ENCODE peak calls at places on chromosomes 1 and 21, in nine cellular contexts. P is mammary epithelial cell, R is hepatocyte, Z is K562, B is astrocyte, C is PC-9, Q is fibroblast of lung, G is neural progenitor cell, E is GM23248. V is an unnamed sample. For H3K4me1, the result is how much of the 10 kb centered on the place peaks cover.

GRCh38 chr1:233672732-233673131 is 58.8 kb downstream of the KCNK1 start:
- DNase-seq in B (no peak), R (no peak), C (no peak), G (no peak), Z (no peak), P (no peak), E (no peak), Q (no peak), V (no peak)

GRCh38 chr1:94926365-94926914 is 470 bp downstream of the CNN3 start:
- DNase-seq in Z (no peak), C (peak), R (peak), P (peak), Q (peak), G (peak), B (no peak), E (peak), V (peak)

GRCh38 chr1:29208462-29208861 is 22.3 kb downstream of the MECR start:
- DNase-seq in Z (no peak), Q (no peak), P (no peak), E (no peak), C (no peak), B (no peak), G (no peak), R (no peak), V (no peak)

GRCh38 chr1:215739028-215739427 is 171.9 kb downstream of the KCTD3 start:
- DNase-seq in Z (no peak), E (no peak), Q (no peak), R (no peak), G (no peak), B (no peak), C (no peak), P (no peak), V (no peak)

GRCh38 chr1:20033396-20033795 is 36.6 kb upstream of the PLA2G5 start:
- DNase-seq in E (peak), Z (no peak), C (no peak), P (peak), R (no peak), G (no peak), Q (no peak), B (no peak), V (no peak)

GRCh38 chr1:61486783-61487505 is 238.0 kb downstream of the TM2D1 start:
- DNase-seq in P (peak), Z (no peak), C (peak), G (no peak), Q (no peak), E (no peak), R (no peak), B (no peak), V (no peak)

GRCh38 chr1:111743679-111744101 is 4.5 kb upstream of the INKA2 start:
- DNase-seq in R (peak), C (no peak), E (peak), Q (peak), G (no peak), Z (no peak), P (no peak), B (no peak), V (no peak)

GRCh38 chr1:54081306-54082270 is 28.2 kb downstream of the TCEANC2 start:
- DNase-seq in Z (peak), R (peak), G (peak), E (peak), P (peak), C (peak), Q (peak), B (peak), V (peak)

GRCh38 chr1:208223136-208223535 is 21.0 kb downstream of the PLXNA2 start:
- DNase-seq in C (peak), B (peak), G (no peak), Q (no peak), Z (no peak), E (peak), R (no peak), P (peak), V (no peak)

GRCh38 chr1:164226977-164227376 is 332.0 kb upstream of the PBX1 start:
- DNase-seq in B (no peak), C (no peak), P (no peak), E (no peak), G (no peak), R (no peak), Q (no peak), Z (no peak), V (no peak)

GRCh38 chr1:30977105-30977504 is 68.5 kb upstream of the SDC3 start:
- DNase-seq in R (no peak), Z (no peak), B (peak), E (peak), C (peak), Q (peak), P (peak), G (no peak), V (peak)

GRCh38 chr1:2372551-2373490 is 18.5 kb downstream of the MORN1 start:
- DNase-seq in B (no peak), Z (no peak), C (peak), Q (no peak), R (no peak), G (no peak), P (peak), E (no peak), V (no peak)

GRCh38 chr1:201885531-201886075 is 3.1 kb upstream of the SHISA4 start:
- DNase-seq in R (no peak), G (no peak), P (peak), Q (peak), B (peak), E (peak), C (peak), Z (peak), V (no peak)

GRCh38 chr1:168504064-168504837 is 39.5 kb downstream of the XCL2 start:
- DNase-seq in G (no peak), E (peak), C (no peak), Z (no peak), P (peak), B (peak), Q (peak), R (peak), V (no peak)

GRCh38 chr1:53521900-53522552 is 62.8 kb downstream of the DMRTB1 start:
- DNase-seq in P (no peak), G (no peak), C (no peak), Q (peak), R (no peak), Z (no peak), B (no peak), E (no peak), V (peak)

GRCh38 chr1:94541175-94542087 is at the start of gene F3:
- DNase-seq in G (peak), B (peak), C (peak), E (peak), Z (peak), P (peak), R (peak), Q (peak), V (peak)

GRCh38 chr1:110049801-110050601 is 15.6 kb downstream of the STRIP1 start:
- DNase-seq in G (no peak), B (no peak), E (no peak), R (no peak), Q (no peak), P (no peak), Z (no peak), C (no peak), V (no peak)
- H3K4me1 ChIP-seq in G (under half), B (under half), E (under half), R (under half), Q (under half), P (under half), Z (under half), C (under half), V (under half)

DNA sequence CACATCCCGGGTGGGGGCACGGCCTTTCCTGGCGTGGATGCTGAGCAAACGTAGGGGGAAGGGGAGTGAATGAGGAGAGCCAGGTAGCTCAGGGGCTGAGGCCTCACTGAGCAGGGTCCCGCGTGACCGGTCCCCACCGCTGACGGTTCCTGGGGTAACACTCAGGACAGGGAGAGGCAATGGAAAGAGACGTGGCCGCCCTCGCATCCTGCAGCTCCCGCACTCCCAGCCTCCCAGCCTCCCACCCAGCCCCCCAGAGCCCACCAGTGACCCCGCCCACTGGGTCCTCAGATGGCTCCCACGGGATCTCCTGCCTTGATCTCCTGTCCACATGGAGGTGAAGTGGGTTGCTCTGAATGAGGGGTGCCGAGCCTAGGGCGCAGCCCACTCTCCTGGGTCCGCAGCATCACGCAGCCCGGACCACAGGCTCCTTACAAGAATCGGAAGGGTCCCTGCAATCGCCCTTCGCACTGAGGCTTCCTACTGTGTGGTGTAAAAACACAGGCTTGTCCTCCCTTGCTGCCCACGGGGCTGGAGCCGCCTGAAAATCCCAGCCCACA is 2.4 kb downstream of the TSPEAR start:
- DNase-seq in R (no peak), G (no peak), B (no peak), Q (no peak), C (no peak), Z (no peak), E (no peak), P (no peak), V (no peak)
- TF ChIP-seq EZH2 in R (no peak), G (no peak), B (peak), Q (no peak), C (no peak), Z (no peak), E (no peak), P (no peak), V (no peak)

GRCh38 chr1:159913451-159914192 is 11.7 kb downstream of the TAGLN2 start:
- DNase-seq in B (no peak), R (no peak), Q (no peak), E (no peak), G (no peak), Z (no peak), C (peak), P (peak), V (peak)
- H3K27ac ChIP-seq in B (no peak), R (peak), Q (no peak), E (no peak), G (no peak), Z (no peak), C (peak), P (peak), V (no peak)

GRCh38 chr1:40711465-40712404 is 20.2 kb downstream of the NFYC start:
- DNase-seq in Q (peak), R (peak), P (peak), C (peak), B (peak), G (no peak), Z (peak), E (peak), V (no peak)
- H3K4me1 ChIP-seq in Q (under half), R (under half), P (under half), C (under half), B (under half), G (under half), Z (under half), E (under half), V (under half)

V was measured in A673.